ENCODE peak calls at places on chromosomes 16 and 17, in six cellular contexts. S is GM19239, T is posterior cingulate gyrus, H is DMS79, M is H9, D is thoracic aorta. C is an unnamed sample.
A peak's percentile ranks its signal among the peaks of the same experiment; 100 is the strongest.

GRCh38 chr16:28494141-28494851 is at the start of gene APOBR:
- DNase-seq in S (peak; percentile 77), T (no peak), H (no peak), M (no peak), D (no peak), C (no peak)

GRCh38 chr17:4048218-4048617 is 84.0 kb upstream of the ATP2A3 start:
- DNase-seq in S (no peak), T (no peak), H (no peak), M (no peak), D (no peak), C (no peak)

GRCh38 chr17:40349477-40350409 is 14.8 kb downstream of the GJD3 start:
- DNase-seq in S (no peak), T (no peak), H (no peak), M (no peak), D (no peak), C (no peak)

GRCh38 chr17:26731005-26731921 is 562.7 kb upstream of the WSB1 start:
- DNase-seq in S (no peak), T (peak; percentile 69), H (no peak), M (no peak), D (no peak), C (no peak)

GRCh38 chr16:86597880-86598606 is 19.7 kb downstream of the FOXL1 start:
- DNase-seq in S (no peak), T (no peak), H (no peak), M (no peak), D (no peak), C (no peak)

GRCh38 chr16:1202274-1202673 is 22.8 kb downstream of the TPSG1 start:
- DNase-seq in S (no peak), T (no peak), H (no peak), M (no peak), D (no peak), C (no peak)

GRCh38 chr16:88534731-88535141 is 35.5 kb upstream of the ZC3H18 start:
- DNase-seq in S (peak; percentile 74), T (no peak), H (no peak), M (no peak), D (no peak), C (no peak)

GRCh38 chr16:81956213-81956948 is 54.9 kb downstream of the SDR42E1 start:
- DNase-seq in S (no peak), T (no peak), H (no peak), M (no peak), D (no peak), C (no peak)

GRCh38 chr16:49365711-49366509 is 7.7 kb upstream of the C16orf78 start:
- DNase-seq in S (no peak), T (no peak), H (no peak), M (no peak), D (no peak), C (no peak)

GRCh38 chr17:19016881-19017280 is 12.3 kb upstream of the FAM83G start:
- DNase-seq in S (no peak), T (peak; percentile 46), H (no peak), M (no peak), D (no peak), C (no peak)